ENCODE peak calls at places on chromosomes 3 and 15, in five cellular contexts. H is bronchial epithelial cell; R is activated naive CD4-positive, alpha-beta T cell; C is fibroblast of the aortic adventitia; U is activated T-helper 9 cell treated with anti-CD3 and anti-CD28 coated beads, Interleukin-2, amount 50 U/mL, for 16 hours. B is an unnamed sample.

GRCh38 chr15:75355369-75355768 is 8.5 kb downstream of the NEIL1 start:
- DNase-seq in C (no peak), R (no peak), H (no peak), U (no peak), B (no peak)

GRCh38 chr3:134663646-134664456 is 13.0 kb upstream of the KY start:
- DNase-seq in R (no peak), U (no peak), C (peak), H (peak), B (no peak)

GRCh38 chr3:187104956-187105355 is 34.3 kb downstream of the RPL39L start:
- DNase-seq in H (no peak), C (peak), R (no peak), U (no peak), B (no peak)

GRCh38 chr15:33132722-33133345 is 61.7 kb downstream of the FMN1 start:
- DNase-seq in U (no peak), R (no peak), C (peak), H (peak), B (peak)

GRCh38 chr3:169146112-169146665 is 517.3 kb downstream of the MECOM start:
- DNase-seq in U (no peak), C (peak), H (peak), R (no peak), B (peak)

GRCh38 chr3:185308126-185308754 is 54.4 kb upstream of the EHHADH start:
- DNase-seq in R (no peak), C (peak), H (peak), U (no peak), B (peak)

GRCh38 chr3:52078781-52079560 is 22.6 kb upstream of the DUSP7 start:
- DNase-seq in R (no peak), C (no peak), U (no peak), H (no peak), B (no peak)

GRCh38 chr3:184993394-184993793 is 159.5 kb downstream of the C3orf70 start:
- DNase-seq in R (no peak), H (no peak), U (no peak), C (no peak), B (no peak)

GRCh38 chr3:32109256-32109655 is 2.8 kb downstream of the GPD1L start:
- DNase-seq in R (no peak), C (peak), H (no peak), U (no peak), B (peak)

GRCh38 chr3:158771577-158771976 is 30.3 kb upstream of the MFSD1 start:
- DNase-seq in U (no peak), R (no peak), H (no peak), C (no peak), B (no peak)

GRCh38 chr3:196096382-196096953 is 14.6 kb upstream of the TFRC start:
- DNase-seq in C (no peak), U (no peak), H (no peak), R (no peak), B (no peak)

GRCh38 chr15:63473999-63474809 is 30.2 kb upstream of the USP3 start:
- DNase-seq in R (peak), C (peak), U (peak), H (peak), B (peak)

B was measured in DMS53.